ENCODE peak calls at places on chromosomes 16 and 17, in ten cellular contexts. E is GM23338, H is SK-N-MC, N is breast epithelium, X is Panc1, D is HL-60, V is K562, L is stomach, B is endothelial cell of umbilical vein, I is GM12878. G is an unnamed sample.

GRCh38 chr17:79000396-79001189 is 9.0 kb downstream of the CANT1 start:
- DNase-seq in N (no peak), E (no peak), D (no peak), L (no peak), B (no peak), H (no peak), V (no peak), X (no peak), I (no peak), G (no peak)

GRCh38 chr16:578870-579405 is 9.2 kb downstream of the PIGQ start:
- DNase-seq in L (peak), E (peak), D (peak), I (no peak), H (no peak), X (peak), B (peak), N (no peak), V (peak), G (peak)

GRCh38 chr17:10210151-10210574 is 11.8 kb upstream of the GAS7 start:
- DNase-seq in H (no peak), L (no peak), X (no peak), V (no peak), B (no peak), N (no peak), E (peak), D (no peak), I (no peak), G (no peak)

GRCh38 chr17:28911411-28912045 is 8.6 kb upstream of the DHRS13 start:
- DNase-seq in N (no peak), L (no peak), B (no peak), V (no peak), H (no peak), E (no peak), X (no peak), I (no peak), D (no peak), G (no peak)

GRCh38 chr16:8893976-8894690 is 12.0 kb downstream of the LITAFD start:
- DNase-seq in D (no peak), E (no peak), X (no peak), B (no peak), L (no peak), N (no peak), I (no peak), H (no peak), V (no peak), G (no peak)

GRCh38 chr16:86167061-86167460 is 268.1 kb downstream of the IRF8 start:
- DNase-seq in I (no peak), H (no peak), E (no peak), B (no peak), X (no peak), L (no peak), D (no peak), N (no peak), V (no peak), G (no peak)

GRCh38 chr17:44105941-44106340 is 17.5 kb downstream of the HDAC5 start:
- DNase-seq in L (no peak), E (no peak), H (no peak), D (no peak), I (no peak), X (no peak), B (no peak), N (no peak), V (no peak), G (no peak)

GRCh38 chr17:68489919-68490318 is 22.3 kb upstream of the PRKAR1A start:
- DNase-seq in B (no peak), L (no peak), H (no peak), V (no peak), N (no peak), D (no peak), X (no peak), I (no peak), E (no peak), G (no peak)

GRCh38 chr16:30351586-30352419 is 3.3 kb downstream of the CD2BP2 start:
- DNase-seq in I (no peak), V (no peak), X (no peak), H (no peak), D (no peak), E (no peak), N (peak), L (peak), B (peak), G (no peak)

GRCh38 chr16:78353610-78354009 is 254.2 kb downstream of the WWOX start:
- DNase-seq in D (no peak), L (no peak), X (no peak), V (peak), H (no peak), N (no peak), B (peak), I (no peak), E (peak), G (no peak)

GRCh38 chr16:68739964-68740627 is 3.0 kb downstream of the CDH1 start:
- DNase-seq in N (no peak), V (no peak), D (no peak), X (no peak), I (no peak), E (no peak), H (no peak), L (no peak), B (no peak), G (no peak)

GRCh38 chr17:36127199-36127881 is 23.7 kb downstream of the CCL4 start:
- DNase-seq in L (no peak), V (no peak), N (no peak), X (no peak), H (no peak), B (no peak), D (no peak), I (peak), E (no peak), G (no peak)

GRCh38 chr17:55266051-55266957 is 1.5 kb downstream of the HLF start:
- DNase-seq in L (no peak), D (no peak), H (no peak), N (no peak), X (no peak), I (no peak), B (no peak), V (no peak), E (peak), G (peak)

GRCh38 chr17:58191259-58191896 is 1.1 kb upstream of the EPX start:
- DNase-seq in N (no peak), L (no peak), I (no peak), H (no peak), E (no peak), X (no peak), D (no peak), V (no peak), B (no peak), G (no peak)

GRCh38 chr16:47139561-47140185 is 4.1 kb downstream of the NETO2 start:
- DNase-seq in I (no peak), L (no peak), B (no peak), N (no peak), V (no peak), H (no peak), X (no peak), D (no peak), E (no peak), G (no peak)

GRCh38 chr16:80776856-80777255 is 27.5 kb downstream of the CDYL2 start:
- DNase-seq in B (no peak), H (no peak), X (no peak), I (no peak), V (no peak), E (no peak), N (no peak), D (no peak), L (no peak), G (no peak)

GRCh38 chr16:72210072-72210471 is 38.1 kb upstream of the PMFBP1 start:
- DNase-seq in E (no peak), L (no peak), B (no peak), N (no peak), V (no peak), H (no peak), I (no peak), D (no peak), X (no peak), G (no peak)

GRCh38 chr16:27322858-27323780 is 9.3 kb downstream of the IL4R start:
- DNase-seq in V (no peak), L (peak), N (peak), I (no peak), H (no peak), X (no peak), D (no peak), E (no peak), B (no peak), G (no peak)

GRCh38 chr16:69286941-69287713 is 24.0 kb upstream of the VPS4A start:
- DNase-seq in D (no peak), H (no peak), E (peak), B (peak), N (no peak), X (peak), L (no peak), V (peak), I (peak), G (peak)

GRCh38 chr16:76277099-76278030 is at the start of gene CNTNAP4:
- DNase-seq in X (no peak), E (peak), N (no peak), L (no peak), H (no peak), D (no peak), B (no peak), I (no peak), V (no peak), G (no peak)

GRCh38 chr17:19724501-19725420 is 8.4 kb upstream of the SLC47A2 start:
- DNase-seq in B (peak), I (no peak), V (no peak), N (peak), X (no peak), E (no peak), L (peak), H (no peak), D (peak), G (peak)

GRCh38 chr17:19311421-19312215 is 50.9 kb downstream of the B9D1 start:
- DNase-seq in X (no peak), H (no peak), L (no peak), V (no peak), B (peak), N (no peak), I (no peak), D (no peak), E (no peak), G (no peak)

GRCh38 chr16:65121870-65122723 is at the start of gene CDH11:
- DNase-seq in B (peak), E (peak), V (no peak), D (no peak), H (no peak), N (peak), I (no peak), X (no peak), L (peak), G (no peak)

GRCh38 chr16:57815987-57816745 is 13.9 kb upstream of the KIFC3 start:
- DNase-seq in X (no peak), E (peak), N (peak), B (peak), V (peak), H (no peak), L (peak), I (no peak), D (peak), G (peak)

GRCh38 chr16:74271879-74272278 is 24.7 kb upstream of the PSMD7 start:
- DNase-seq in H (no peak), E (no peak), L (no peak), X (no peak), V (no peak), I (no peak), B (no peak), N (no peak), D (no peak), G (no peak)

GRCh38 chr17:63434951-63435571 is 11.0 kb downstream of the CYB561 start:
- DNase-seq in V (no peak), H (no peak), L (peak), E (no peak), B (peak), D (no peak), N (peak), X (no peak), I (no peak), G (no peak)

GRCh38 chr16:56781565-56781964 is 51.6 kb downstream of the NUP93 start:
- DNase-seq in B (no peak), I (no peak), E (peak), D (no peak), H (no peak), V (no peak), N (no peak), L (no peak), X (no peak), G (no peak)

GRCh38 chr17:47304191-47304590 is 19.6 kb upstream of the EFCAB13 start:
- DNase-seq in I (no peak), B (no peak), X (no peak), H (no peak), N (no peak), E (no peak), V (no peak), D (no peak), L (no peak), G (no peak)

GRCh38 chr16:53991181-53992056 is 287.5 kb downstream of the FTO start:
- DNase-seq in D (no peak), B (peak), N (no peak), E (peak), H (no peak), X (no peak), V (no peak), L (peak), I (no peak), G (no peak)

GRCh38 chr16:84406006-84406963 is 37.9 kb downstream of the ATP2C2 start:
- DNase-seq in E (peak), B (no peak), L (no peak), I (no peak), H (no peak), D (no peak), N (no peak), V (peak), X (no peak), G (no peak)

GRCh38 chr16:31010943-31011342 is 505 bp upstream of the STX1B start:
- DNase-seq in H (no peak), X (no peak), D (no peak), V (no peak), N (no peak), I (no peak), L (no peak), E (no peak), B (no peak), G (no peak)

GRCh38 chr17:60629120-60629519 is 29.1 kb downstream of the PPM1D start:
- DNase-seq in H (no peak), E (no peak), B (no peak), L (no peak), D (no peak), X (no peak), I (no peak), V (no peak), N (no peak), G (no peak)

GRCh38 chr17:28470266-28471126 is 2.9 kb upstream of the SLC13A2 start:
- DNase-seq in E (no peak), H (no peak), V (peak), L (no peak), X (no peak), N (no peak), I (no peak), D (no peak), B (no peak), G (no peak)

GRCh38 chr16:12096162-12096781 is 119.7 kb downstream of the SNX29 start:
- DNase-seq in D (no peak), V (no peak), N (no peak), E (no peak), H (no peak), X (no peak), L (no peak), I (no peak), B (no peak), G (no peak)

GRCh38 chr16:60031751-60032150 is 1297.6 kb upstream of the GOT2 start:
- DNase-seq in I (no peak), N (no peak), H (no peak), X (no peak), V (no peak), E (no peak), L (no peak), D (no peak), B (no peak), G (no peak)

DNA sequence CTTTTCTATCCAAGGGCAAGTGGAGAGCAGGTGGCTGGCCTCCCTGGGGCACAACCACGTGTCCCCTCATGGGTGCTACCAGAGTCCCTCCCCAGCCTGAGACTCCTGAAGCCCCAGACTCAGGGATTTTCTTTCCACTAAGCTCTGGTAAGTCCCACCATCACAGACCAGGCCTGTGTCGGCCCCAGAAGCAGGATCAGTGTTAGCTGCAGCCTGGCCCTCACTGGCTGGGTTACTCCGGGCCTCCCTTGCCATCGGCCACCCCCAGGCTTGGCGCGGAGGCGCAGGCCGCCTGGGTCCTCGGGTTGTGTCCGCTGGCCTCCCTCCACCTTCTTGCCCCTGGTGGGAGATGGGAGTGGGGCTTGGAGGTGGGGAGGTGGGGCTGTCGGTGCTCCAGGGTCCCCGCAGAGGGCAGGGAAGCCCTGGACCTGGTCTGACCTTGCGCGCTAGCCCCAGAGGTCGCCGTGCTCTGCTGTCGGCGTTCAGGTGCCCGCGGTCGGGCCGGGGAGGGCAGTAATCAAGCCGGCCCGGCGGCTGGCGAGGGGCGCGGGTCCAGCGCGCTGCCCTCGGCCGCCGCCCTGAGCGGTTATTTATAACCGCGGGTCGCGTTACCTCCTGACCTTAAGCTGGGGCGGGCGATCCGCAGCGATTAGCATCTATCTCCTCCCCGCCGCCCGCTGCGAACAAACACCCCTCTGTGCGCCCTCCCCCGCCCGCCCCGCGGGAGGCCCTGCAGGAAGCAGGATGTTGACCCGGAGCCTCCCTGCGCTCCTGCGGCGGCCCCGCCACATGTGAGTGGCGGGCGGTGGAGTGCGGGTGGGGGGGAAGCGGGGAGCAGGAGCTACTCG is 78.1 kb upstream of the TOB1 start:
- DNase-seq in X (no peak), V (peak), D (no peak), I (no peak), H (no peak), E (peak), B (peak), N (peak), L (peak), G (peak)
- H3K4me3 ChIP-seq in X (peak), V (peak), D (peak), I (peak), H (no peak), E (peak), B (no peak), N (peak), L (peak), G (peak)

DNA sequence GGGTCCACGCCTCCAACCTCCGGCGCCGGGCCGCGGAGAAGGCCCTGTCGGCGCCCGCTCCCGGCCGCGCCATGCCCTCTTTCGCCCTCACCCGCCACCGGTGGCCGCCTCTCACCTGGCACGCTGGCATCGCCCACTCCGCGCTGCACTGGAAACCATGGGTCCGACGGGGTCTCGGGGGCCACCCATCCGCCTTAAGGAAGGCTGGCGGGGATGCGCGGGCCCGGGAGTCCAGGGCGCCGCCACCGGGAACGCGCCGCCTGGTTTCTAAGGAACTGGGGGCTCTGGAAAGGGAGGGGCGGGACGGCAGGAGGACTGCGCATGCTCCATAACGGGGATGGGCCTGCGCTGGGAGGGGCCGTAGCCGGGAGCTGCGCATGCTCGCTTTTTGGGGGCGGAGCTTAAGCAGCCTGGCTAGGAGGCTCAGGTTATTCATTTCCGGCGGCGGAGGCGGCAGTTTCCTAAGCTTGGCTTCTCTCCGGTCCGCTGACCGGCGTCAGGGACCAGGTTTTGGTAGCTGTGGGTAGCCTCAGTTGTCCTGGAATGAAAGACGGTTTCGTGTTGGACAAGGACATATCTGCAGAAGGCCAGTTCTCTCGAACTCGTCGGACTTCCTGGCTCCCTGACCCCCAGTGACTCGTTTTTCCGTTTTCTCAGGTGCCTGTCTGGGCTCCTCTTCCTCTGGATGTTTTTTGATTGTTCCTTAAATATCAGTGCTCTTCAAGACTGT is at the start of gene GFOD2:
- DNase-seq in B (peak), D (peak), E (peak), V (peak), H (peak), L (peak), N (peak), I (peak), X (peak), G (peak)
- TF ChIP-seq POLR2AphosphoS5 in B (peak), D (peak), E (peak), V (peak), H (peak), L (peak), N (peak), I (peak), X (peak), G (peak)

DNA sequence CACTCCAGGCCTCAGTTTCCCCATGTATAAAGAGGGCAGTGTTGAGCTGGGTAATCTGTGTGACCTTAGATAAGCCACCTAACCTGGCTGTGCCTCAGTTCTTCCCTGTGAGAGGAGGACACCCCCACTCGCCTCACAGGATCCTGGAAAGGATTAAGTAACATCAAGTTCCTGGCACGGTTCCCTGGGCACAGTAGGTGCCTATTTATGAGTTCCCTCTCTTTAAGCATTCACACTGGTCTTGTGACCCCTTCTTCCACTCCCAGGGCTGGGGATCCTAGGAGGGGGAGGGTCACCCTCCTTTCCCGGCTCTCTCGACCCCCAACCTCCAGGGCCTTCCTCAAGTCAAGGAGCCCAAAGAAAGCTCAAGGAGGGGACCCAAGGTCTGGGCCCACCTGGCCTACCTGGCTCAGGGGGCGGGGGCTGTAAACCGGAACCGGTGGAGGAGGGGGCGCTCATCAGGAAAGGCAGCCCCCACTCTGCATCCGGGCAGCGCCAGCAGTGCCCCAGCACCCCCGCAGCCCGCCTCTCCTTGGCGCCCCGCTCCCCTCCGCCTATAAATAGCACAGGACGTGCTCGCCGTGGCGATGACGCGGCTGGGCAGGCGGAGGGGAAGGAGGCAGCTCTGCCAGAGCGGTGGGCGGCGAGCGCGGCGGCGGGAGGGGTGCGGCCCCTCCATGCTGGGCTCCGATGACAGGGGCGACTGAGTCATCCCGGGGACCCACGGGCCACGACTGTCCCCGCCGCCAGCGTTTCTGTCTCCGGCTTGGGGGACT is 9.4 kb downstream of the RPL19 start:
- DNase-seq in V (peak), L (peak), E (peak), N (peak), I (no peak), H (peak), D (peak), X (no peak), B (peak), G (peak)
- H3K4me3 ChIP-seq in V (no peak), L (peak), E (peak), N (peak), I (peak), H (peak), D (peak), X (no peak), B (no peak), G (peak)

DNA sequence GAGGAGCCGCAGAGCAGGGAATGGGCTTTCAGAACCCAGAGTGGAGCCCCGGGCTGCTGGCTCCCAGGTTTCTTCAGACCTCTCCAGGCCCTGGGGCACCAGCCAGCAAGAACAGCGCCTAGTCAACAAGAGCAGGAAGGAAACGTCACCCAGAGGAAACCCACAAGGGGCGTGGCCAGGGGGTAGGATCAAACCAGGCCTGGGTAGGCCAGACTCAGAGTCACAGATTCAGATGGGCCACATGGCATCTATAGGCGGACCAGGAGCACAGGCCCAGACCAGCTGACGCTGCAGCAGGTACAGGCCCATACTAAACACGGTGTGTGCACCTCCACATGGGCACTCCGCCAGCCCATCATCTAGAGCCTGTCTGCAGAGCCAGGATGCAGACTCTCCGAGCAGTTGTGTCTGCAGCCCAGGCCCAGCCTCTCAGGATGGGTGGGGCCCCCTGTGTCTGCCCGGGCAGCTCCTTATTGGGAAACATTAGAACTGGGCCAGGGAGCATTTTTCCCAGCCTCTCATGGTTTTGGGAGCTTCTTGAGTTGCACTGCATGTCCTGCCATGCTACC is at the start of gene NLRP1:
- DNase-seq in D (peak), X (no peak), B (peak), I (peak), N (peak), L (peak), V (no peak), E (peak), H (peak), G (peak)
- TF ChIP-seq POLR2AphosphoS5 in D (no peak), X (no peak), B (peak), I (peak), N (peak), L (peak), V (no peak), E (no peak), H (peak), G (peak)

G was measured in upper lobe of left lung.